ENCODE peak calls at places on chromosomes 13 and 19, in nine cellular contexts. H, G, B, X, T, L, W, V and Y are unnamed samples.

GRCh38 chr19:13823256-13823655 is 28.0 kb downstream of the ZSWIM4 start:
- DNase-seq in T (no peak), L (peak), B (no peak), W (no peak), V (no peak), X (no peak), H (no peak), G (no peak), Y (no peak)

GRCh38 chr13:41694902-41695301 is 237.6 kb downstream of the RGCC start:
- DNase-seq in X (peak), H (no peak), B (no peak), W (peak), G (no peak), V (no peak), T (peak), L (peak), Y (peak)

GRCh38 chr19:19445911-19446361 is 40.5 kb downstream of the GATAD2A start:
- DNase-seq in L (no peak), X (peak), B (no peak), V (no peak), T (no peak), H (no peak), G (no peak), W (no peak), Y (no peak)

GRCh38 chr19:11227201-11227886 is 12.1 kb upstream of the ANGPTL8 start:
- DNase-seq in T (no peak), V (no peak), X (no peak), W (no peak), G (no peak), B (no peak), L (no peak), H (peak), Y (no peak)

GRCh38 chr13:25901460-25902376 is 150.1 kb downstream of the SHISA2 start:
- DNase-seq in X (peak), T (no peak), G (no peak), B (no peak), L (no peak), V (no peak), H (no peak), W (no peak), Y (peak)

GRCh38 chr13:30616927-30617314 is 799 bp upstream of the USPL1 start:
- DNase-seq in X (peak), B (no peak), L (no peak), H (no peak), W (peak), T (peak), V (no peak), G (no peak), Y (peak)

GRCh38 chr19:45577111-45577905 is 7.3 kb downstream of the OPA3 start:
- DNase-seq in G (no peak), X (peak), L (peak), V (no peak), W (peak), B (no peak), T (no peak), H (no peak), Y (peak)

GRCh38 chr19:27896091-27896490 is 1316.9 kb downstream of the UQCRFS1 start:
- DNase-seq in V (no peak), X (no peak), B (no peak), W (no peak), T (no peak), L (no peak), G (no peak), H (no peak), Y (no peak)

GRCh38 chr13:106570354-106570822 is 2.5 kb upstream of the ARGLU1 start:
- DNase-seq in V (peak), W (no peak), H (peak), L (peak), B (peak), X (peak), G (no peak), T (peak), Y (peak)

GRCh38 chr19:6173190-6173589 is 37.7 kb downstream of the ACSBG2 start:
- DNase-seq in T (no peak), G (no peak), B (no peak), W (no peak), L (no peak), V (no peak), X (no peak), H (no peak), Y (no peak)

GRCh38 chr19:1266818-1267440 is 2.2 kb upstream of the CIRBP start:
- DNase-seq in T (no peak), B (peak), W (no peak), H (peak), L (peak), G (no peak), X (no peak), V (no peak), Y (no peak)

GRCh38 chr13:108176685-108177274 is 38.6 kb downstream of the LIG4 start:
- DNase-seq in W (no peak), T (no peak), H (peak), X (no peak), B (peak), G (no peak), L (no peak), V (no peak), Y (peak)

GRCh38 chr19:12825259-12826131 is 8.9 kb downstream of the RTBDN start:
- DNase-seq in T (no peak), B (peak), V (no peak), L (no peak), W (no peak), H (peak), G (no peak), X (no peak), Y (no peak)

GRCh38 chr19:12840091-12841079 is 2.1 kb downstream of the MAST1 start:
- DNase-seq in H (peak), X (peak), W (no peak), T (no peak), B (peak), V (no peak), L (peak), G (peak), Y (peak)

GRCh38 chr19:44796701-44797115 is 12.2 kb upstream of the BCAM start:
- DNase-seq in H (no peak), T (no peak), G (no peak), V (no peak), W (no peak), B (no peak), X (peak), L (peak), Y (no peak)

GRCh38 chr13:87677334-87678234 is 6.4 kb downstream of the SLITRK5 start:
- DNase-seq in V (no peak), T (no peak), W (no peak), H (peak), G (no peak), L (no peak), B (peak), X (no peak), Y (no peak)